ENCODE peak calls at places on chromosomes 13 and 19, in ten cellular contexts. U, W, K, L, J, G, Y, I, F and C are unnamed samples.

GRCh38 chr13:89496478-89496877 is 1825.3 kb downstream of the SLITRK5 start:
- DNase-seq in U (no peak), W (no peak), K (no peak), L (no peak), J (no peak), G (no peak), Y (no peak), I (no peak), F (no peak), C (no peak)

GRCh38 chr19:51807111-51807701 is 12.2 kb downstream of the FPR3 start:
- DNase-seq in U (no peak), W (no peak), K (peak; percentile 25), L (no peak), J (no peak), G (peak; percentile 91), Y (no peak), I (no peak), F (no peak), C (no peak)

GRCh38 chr13:76723551-76724232 is 162.5 kb downstream of the KCTD12 start:
- DNase-seq in U (peak; percentile 30), W (peak; percentile 12), K (peak; percentile 9), L (peak; percentile 49), J (no peak), G (peak; percentile 17), Y (peak; percentile 37), I (no peak), F (no peak), C (peak; percentile 17)

GRCh38 chr13:75042809-75043208 is 439.2 kb downstream of the TBC1D4 start:
- DNase-seq in U (no peak), W (no peak), K (no peak), L (no peak), J (no peak), G (no peak), Y (no peak), I (no peak), F (no peak), C (no peak)

GRCh38 chr13:100673376-100673830 is 1.2 kb downstream of the TMTC4 start:
- DNase-seq in U (no peak), W (no peak), K (peak; percentile 30), L (no peak), J (peak; percentile 83), G (peak; percentile 27), Y (no peak), I (peak; percentile 11), F (no peak), C (peak; percentile 20)

GRCh38 chr19:40267601-40267997 is 17.5 kb downstream of the AKT2 start:
- DNase-seq in U (no peak), W (no peak), K (no peak), L (no peak), J (no peak), G (no peak), Y (no peak), I (no peak), F (no peak), C (no peak)

GRCh38 chr13:114024603-114025431 is 50.9 kb upstream of the C13orf46 start:
- DNase-seq in U (no peak), W (no peak), K (no peak), L (no peak), J (no peak), G (no peak), Y (no peak), I (no peak), F (no peak), C (no peak)

GRCh38 chr19:42108527-42109389 is 23.5 kb downstream of the POU2F2 start:
- DNase-seq in U (peak; percentile 75), W (peak; percentile 72), K (peak; percentile 91), L (peak; percentile 85), J (peak; percentile 94), G (peak; percentile 88), Y (no peak), I (peak; percentile 94), F (peak; percentile 19), C (peak; percentile 95)

GRCh38 chr19:45852145-45852750 is 10.7 kb downstream of the SYMPK start:
- DNase-seq in U (no peak), W (no peak), K (no peak), L (no peak), J (peak; percentile 13), G (no peak), Y (no peak), I (no peak), F (no peak), C (no peak)

GRCh38 chr13:50783940-50784339 is 59.6 kb downstream of the DLEU7 start:
- DNase-seq in U (no peak), W (no peak), K (no peak), L (no peak), J (no peak), G (no peak), Y (no peak), I (no peak), F (no peak), C (no peak)

GRCh38 chr13:99380921-99381645 is 73.9 kb upstream of the GPR183 start:
- DNase-seq in U (peak; percentile 10), W (no peak), K (no peak), L (no peak), J (no peak), G (no peak), Y (no peak), I (no peak), F (no peak), C (peak; percentile 90)

GRCh38 chr19:15418112-15418587 is 638 bp downstream of the AKAP8L start:
- DNase-seq in U (no peak), W (peak; percentile 37), K (no peak), L (no peak), J (no peak), G (no peak), Y (no peak), I (no peak), F (no peak), C (no peak)

GRCh38 chr19:46880440-46880839 is 19.6 kb downstream of the ARHGAP35 start:
- DNase-seq in U (no peak), W (no peak), K (no peak), L (no peak), J (no peak), G (no peak), Y (no peak), I (no peak), F (no peak), C (no peak)

GRCh38 chr13:24747248-24748151 is 16.5 kb upstream of the RNF17 start:
- DNase-seq in U (no peak), W (no peak), K (peak; percentile 61), L (no peak), J (no peak), G (no peak), Y (no peak), I (no peak), F (no peak), C (peak; percentile 50)
- TF ChIP-seq CTCF in U (no peak), W (no peak), K (no peak), L (no peak), J (no peak), G (no peak), Y (no peak), I (no peak), F (no peak), C (no peak)

GRCh38 chr19:33921165-33921564 is 124.5 kb downstream of the KCTD15 start:
- DNase-seq in U (no peak), W (no peak), K (no peak), L (no peak), J (no peak), G (no peak), Y (no peak), I (no peak), F (no peak), C (no peak)
- TF ChIP-seq CTCF in U (no peak), W (no peak), K (no peak), L (no peak), J (no peak), G (no peak), Y (no peak), I (no peak), F (no peak), C (no peak)

GRCh38 chr13:27535546-27535945 is 84.8 kb downstream of the LNX2 start:
- DNase-seq in U (no peak), W (no peak), K (no peak), L (no peak), J (no peak), G (no peak), Y (no peak), I (no peak), F (no peak), C (no peak)

GRCh38 chr13:27533155-27533643 is 82.8 kb upstream of the MTIF3 start:
- DNase-seq in U (peak; percentile 44), W (peak; percentile 79), K (peak; percentile 93), L (peak; percentile 87), J (peak; percentile 94), G (no peak), Y (peak; percentile 19), I (peak; percentile 94), F (peak; percentile 18), C (peak; percentile 66)

GRCh38 chr13:27536361-27537101 is 83.8 kb downstream of the LNX2 start:
- DNase-seq in U (no peak), W (no peak), K (no peak), L (no peak), J (no peak), G (no peak), Y (no peak), I (no peak), F (no peak), C (no peak)

GRCh38 chr13:27534976-27535370 is 84.6 kb upstream of the MTIF3 start:
- DNase-seq in U (no peak), W (no peak), K (no peak), L (no peak), J (no peak), G (no peak), Y (no peak), I (no peak), F (no peak), C (no peak)

DNA sequence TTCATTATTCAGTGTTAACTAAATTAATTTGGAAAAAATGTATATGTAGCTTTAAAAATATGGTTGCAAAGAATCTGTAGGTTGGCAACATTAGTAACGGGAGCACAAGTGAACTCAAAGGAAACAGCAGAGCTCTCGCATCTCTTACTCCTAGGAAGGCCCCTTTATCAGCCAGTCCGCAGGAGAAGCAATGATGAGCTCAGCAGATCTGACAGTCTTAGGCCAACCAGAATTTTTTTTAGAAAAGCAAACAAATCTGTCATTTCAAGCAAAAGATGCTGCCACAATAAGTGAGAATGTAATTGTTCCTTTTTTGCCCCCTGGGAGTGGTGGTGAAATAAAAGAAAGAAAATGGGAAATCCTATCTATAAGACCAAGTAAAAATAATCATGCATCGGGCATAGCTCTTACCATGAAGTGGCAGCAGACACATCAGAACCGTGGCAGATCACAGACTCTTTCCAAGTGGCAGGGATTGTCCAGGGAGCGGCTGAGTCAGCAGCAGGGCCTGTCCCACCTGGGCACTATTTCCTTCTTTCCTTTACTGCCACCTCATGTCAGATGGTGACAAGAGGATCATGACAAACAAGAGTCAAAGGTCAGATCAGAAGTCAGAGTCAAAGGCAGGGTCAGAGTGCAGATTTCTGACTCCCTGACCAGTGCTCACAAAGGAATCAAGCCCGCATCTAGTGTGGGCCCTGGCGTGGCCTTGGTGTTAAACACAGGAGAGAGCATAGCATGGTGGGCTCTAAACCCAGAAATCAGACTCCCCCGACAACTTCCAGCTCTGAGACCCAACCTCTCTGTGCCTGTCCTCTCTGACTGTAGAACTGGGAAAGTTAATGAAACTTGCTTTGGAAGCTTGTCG is 84.0 kb upstream of the MTIF3 start:
- DNase-seq in U (no peak), W (no peak), K (no peak), L (no peak), J (peak; percentile 67), G (no peak), Y (no peak), I (no peak), F (no peak), C (no peak)
- TF ChIP-seq CTCF in U (no peak), W (no peak), K (no peak), L (no peak), J (no peak), G (no peak), Y (no peak), I (no peak), F (no peak), C (no peak)

GRCh38 chr19:54335979-54336892 is 2.7 kb downstream of the LILRA4 start:
- DNase-seq in U (no peak), W (no peak), K (no peak), L (no peak), J (no peak), G (no peak), Y (no peak), I (no peak), F (no peak), C (no peak)
- TF ChIP-seq CTCF in U (no peak), W (no peak), K (no peak), L (no peak), J (no peak), G (no peak), Y (no peak), I (no peak), F (no peak), C (no peak)